ENCODE peak calls at places on chromosomes 7 and 10, in ten cellular contexts. Q is CD8-positive, alpha-beta T cell; F is thoracic aorta; J is upper lobe of right lung; E is mucosa of descending colon; P is PC-3; B is body of pancreas; O is left ventricle myocardium inferior; V is colonic mucosa; S is breast epithelium. M is an unnamed sample.
A peak's percentile ranks its signal among the peaks of the same experiment; 100 is the strongest.

GRCh38 chr10:24842856-24843255 is 109.5 kb downstream of the PRTFDC1 start:
- DNase-seq in V (no peak), E (no peak), J (no peak), F (no peak), P (no peak), O (no peak), S (no peak), B (no peak), Q (no peak), M (no peak)

GRCh38 chr7:156442503-156442902 is 198.1 kb upstream of the RNF32 start:
- DNase-seq in P (no peak), V (no peak), S (no peak), Q (no peak), J (no peak), F (no peak), B (no peak), O (no peak), E (no peak), M (no peak)

GRCh38 chr7:149226840-149227494 is 12.5 kb upstream of the ZNF212 start:
- DNase-seq in S (no peak), O (no peak), E (no peak), J (no peak), F (no peak), B (no peak), V (no peak), Q (no peak), P (no peak), M (no peak)

GRCh38 chr10:123906884-123907652 is 15.5 kb upstream of the CPXM2 start:
- DNase-seq in O (no peak), P (no peak), F (no peak), B (no peak), V (no peak), J (no peak), S (no peak), Q (no peak), E (no peak), M (no peak)

GRCh38 chr10:27258838-27259532 is 18.4 kb upstream of the ACBD5 start:
- DNase-seq in B (no peak), S (no peak), O (no peak), Q (no peak), P (no peak), F (no peak), J (no peak), E (peak; percentile 51), V (no peak), M (no peak)

GRCh38 chr10:19974138-19974537 is 157.9 kb downstream of the PLXDC2 start:
- DNase-seq in F (no peak), O (no peak), B (no peak), J (no peak), Q (no peak), S (no peak), E (no peak), P (no peak), V (no peak), M (no peak)

GRCh38 chr10:98438715-98439114 is 8.0 kb downstream of the HPS1 start:
- DNase-seq in O (no peak), S (no peak), Q (no peak), F (no peak), V (no peak), E (no peak), B (no peak), J (no peak), P (no peak), M (no peak)

GRCh38 chr10:89342219-89342966 is 14.6 kb downstream of the IFIT3 start:
- DNase-seq in E (no peak), P (no peak), V (no peak), F (no peak), O (peak; percentile 44), S (peak; percentile 32), J (no peak), Q (no peak), B (no peak), M (no peak)

GRCh38 chr7:2595258-2595860 is 36.4 kb upstream of the TTYH3 start:
- DNase-seq in P (no peak), E (no peak), B (no peak), Q (no peak), J (no peak), O (no peak), S (no peak), V (no peak), F (no peak), M (no peak)

GRCh38 chr7:141161550-141161949 is 87.7 kb downstream of the TMEM178B start:
- DNase-seq in Q (no peak), B (no peak), V (no peak), P (no peak), E (no peak), J (no peak), S (no peak), F (no peak), O (no peak), M (peak; percentile 64)

GRCh38 chr10:133401500-133401899 is 7.5 kb downstream of the MTG1 start:
- DNase-seq in Q (no peak), J (peak; percentile 40), V (no peak), P (no peak), E (no peak), F (no peak), O (no peak), B (no peak), S (no peak), M (peak; percentile 61)

GRCh38 chr10:80160361-80161128 is 28.0 kb downstream of the PLAC9 start:
- DNase-seq in F (no peak), Q (no peak), V (no peak), P (no peak), B (no peak), E (no peak), J (no peak), O (no peak), S (no peak), M (no peak)
- H3K36me3 ChIP-seq in F (peaks cover 43% of the 10 kb centered on the region), Q (peaks cover 82% of the 10 kb centered on the region), V (peaks cover 20% of the 10 kb centered on the region), P (peaks cover 86% of the 10 kb centered on the region), B (peaks cover 29% of the 10 kb centered on the region), E (peaks cover 15% of the 10 kb centered on the region), J (peaks cover 100% of the 10 kb centered on the region), O (peaks cover 86% of the 10 kb centered on the region), S (no peaks in the 10 kb centered on the region), M (peaks cover 60% of the 10 kb centered on the region)

GRCh38 chr7:37371755-37372154 is 76.9 kb downstream of the ELMO1 start:
- DNase-seq in E (no peak), P (no peak), O (no peak), J (no peak), B (no peak), Q (no peak), F (no peak), V (no peak), S (no peak), M (no peak)
- TF ChIP-seq CTCF in E (no peak), P (no peak), O (no peak), J (no peak), B (no peak), Q (no peak), F (no peak), V (no peak), S (no peak), M (no peak)

GRCh38 chr10:58241346-58241745 is 26.3 kb downstream of the IPMK start:
- DNase-seq in E (no peak), Q (no peak), B (no peak), O (no peak), J (no peak), V (no peak), P (no peak), F (no peak), S (no peak), M (no peak)
- H3K36me3 ChIP-seq in E (no peaks in the 10 kb centered on the region), Q (peaks cover 5% of the 10 kb centered on the region), B (no peaks in the 10 kb centered on the region), O (peaks cover 12% of the 10 kb centered on the region), J (peaks cover under 1% of the 10 kb centered on the region), V (no peaks in the 10 kb centered on the region), P (no peaks in the 10 kb centered on the region), F (no peaks in the 10 kb centered on the region), S (no peaks in the 10 kb centered on the region), M (peaks cover 9% of the 10 kb centered on the region)

GRCh38 chr10:96025566-96025965 is 17.8 kb upstream of the CCNJ start:
- DNase-seq in B (no peak), P (peak; percentile 26), E (no peak), S (no peak), Q (no peak), O (no peak), J (no peak), V (no peak), F (no peak), M (no peak)
- TF ChIP-seq CTCF in B (no peak), P (peak; percentile 24), E (no peak), S (no peak), Q (no peak), O (no peak), J (no peak), V (no peak), F (no peak), M (no peak)

GRCh38 chr10:71816931-71817631 is 34.0 kb downstream of the PSAP start:
- DNase-seq in Q (no peak), B (no peak), P (no peak), F (no peak), S (no peak), V (no peak), J (no peak), E (no peak), O (no peak), M (no peak)

GRCh38 chr10:71815515-71816130 is 35.4 kb downstream of the PSAP start:
- DNase-seq in V (peak; percentile 15), Q (no peak), B (no peak), F (no peak), E (no peak), J (no peak), S (no peak), P (no peak), O (no peak), M (no peak)

GRCh38 chr10:71814923-71815411 is 36.1 kb downstream of the PSAP start:
- DNase-seq in S (no peak), J (no peak), B (no peak), Q (no peak), P (no peak), V (no peak), E (no peak), O (no peak), F (no peak), M (no peak)

GRCh38 chr10:71817831-71818268 is 33.2 kb downstream of the PSAP start:
- DNase-seq in B (peak; percentile 44), P (no peak), E (no peak), O (peak; percentile 72), S (no peak), J (peak; percentile 75), F (no peak), V (no peak), Q (no peak), M (no peak)

GRCh38 chr10:71816421-71816851 is 34.6 kb downstream of the PSAP start:
- DNase-seq in P (no peak), V (no peak), S (no peak), J (no peak), E (no peak), O (no peak), Q (no peak), F (no peak), B (no peak), M (no peak)
- H3K36me3 ChIP-seq in P (peaks cover 3% of the 10 kb centered on the region), V (peaks cover 14% of the 10 kb centered on the region), S (peaks cover 9% of the 10 kb centered on the region), J (peaks cover 64% of the 10 kb centered on the region), E (peaks cover 22% of the 10 kb centered on the region), O (peaks cover 69% of the 10 kb centered on the region), Q (peaks cover 45% of the 10 kb centered on the region), F (peaks cover 51% of the 10 kb centered on the region), B (peaks cover 30% of the 10 kb centered on the region), M (peaks cover 5% of the 10 kb centered on the region)

DNA sequence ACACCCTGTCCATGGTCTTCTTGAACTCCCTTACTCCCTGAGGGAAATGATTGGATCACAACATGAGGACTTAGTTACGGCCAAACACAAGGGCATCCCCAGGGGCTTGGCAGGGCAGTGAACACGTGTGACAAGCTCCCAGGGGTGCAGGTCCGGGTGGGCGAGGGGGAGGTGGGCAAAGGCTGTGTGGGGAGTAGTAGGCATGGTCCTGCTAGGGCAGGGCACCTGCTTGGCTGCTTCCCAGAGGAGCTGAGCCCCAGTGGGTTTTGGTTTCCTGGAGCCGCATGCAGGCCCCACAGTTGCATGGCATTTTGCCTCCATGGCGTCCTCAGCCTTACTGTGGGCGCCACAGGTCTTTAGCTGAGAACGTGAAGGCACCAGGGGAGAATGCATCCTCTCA is 46.6 kb upstream of the ZNF32 start:
- DNase-seq in S (no peak), E (no peak), B (no peak), F (no peak), O (no peak), Q (no peak), P (no peak), V (no peak), J (no peak), M (no peak)
- TF ChIP-seq CTCF in S (no peak), E (no peak), B (no peak), F (no peak), O (no peak), Q (no peak), P (no peak), V (no peak), J (no peak), M (no peak)

M was measured in vagina.